ENCODE peak calls at places on chromosomes 5 and 9, in five cellular contexts. J is NAMALWA, S is ELR, B is lower leg skin, G is BJ. R is an unnamed sample.

GRCh38 chr5:133421394-133421793 is 190.9 kb downstream of the FSTL4 start:
- DNase-seq in J (peak), S (peak), B (peak), G (no peak), R (peak)

GRCh38 chr9:107548298-107549142 is 59.0 kb upstream of the KLF4 start:
- DNase-seq in J (peak), S (peak), B (no peak), G (peak), R (peak)

GRCh38 chr9:126217797-126218196 is 108.8 kb upstream of the MVB12B start:
- DNase-seq in J (no peak), S (no peak), B (peak), G (no peak), R (no peak)

GRCh38 chr5:32023816-32024215 is 150.3 kb downstream of the GOLPH3 start:
- DNase-seq in J (no peak), S (no peak), B (no peak), G (no peak), R (no peak)

GRCh38 chr5:41649659-41650058 is 139.3 kb upstream of the PLCXD3 start:
- DNase-seq in J (no peak), S (peak), B (no peak), G (no peak), R (peak)

GRCh38 chr5:165495829-165496380 is 1990.5 kb downstream of the MAT2B start:
- DNase-seq in J (no peak), S (no peak), B (no peak), G (no peak), R (no peak)

GRCh38 chr9:92961627-92962302 is 14.4 kb downstream of the FGD3 start:
- DNase-seq in J (peak), S (peak), B (peak), G (no peak), R (no peak)

GRCh38 chr9:127562841-127563523 is 49.1 kb upstream of the STXBP1 start:
- DNase-seq in J (no peak), S (peak), B (no peak), G (no peak), R (peak)

GRCh38 chr5:120600639-120601038 is 136.5 kb downstream of the PRR16 start:
- DNase-seq in J (no peak), S (no peak), B (no peak), G (no peak), R (no peak)